ENCODE peak calls at places on chromosomes 7 and 10, in ten cellular contexts. W, X, P, O, Y, J, A, B, Q and N are unnamed samples.

GRCh38 chr10:7928511-7928910 is 110.2 kb downstream of the TAF3 start:
- DNase-seq in W (no peak), X (no peak), P (no peak), O (no peak), Y (no peak), J (no peak), A (no peak), B (no peak), Q (no peak), N (no peak)

GRCh38 chr7:92735707-92736106 is 100.7 kb downstream of the CDK6 start:
- DNase-seq in W (no peak), X (peak), P (no peak), O (peak), Y (no peak), J (no peak), A (no peak), B (no peak), Q (no peak), N (no peak)

GRCh38 chr10:7000063-7000462 is 410.8 kb downstream of the SFMBT2 start:
- DNase-seq in W (no peak), X (no peak), P (no peak), O (no peak), Y (no peak), J (no peak), A (peak), B (no peak), Q (no peak), N (no peak)

GRCh38 chr7:143325215-143325614 is 9.3 kb downstream of the CLCN1 start:
- DNase-seq in W (no peak), X (peak), P (no peak), O (no peak), Y (no peak), J (no peak), A (no peak), B (no peak), Q (no peak), N (no peak)

GRCh38 chr7:34361663-34362250 is 296.3 kb upstream of the NPSR1 start:
- DNase-seq in W (no peak), X (no peak), P (no peak), O (no peak), Y (no peak), J (no peak), A (no peak), B (no peak), Q (no peak), N (no peak)

GRCh38 chr10:86083206-86083605 is 283.4 kb downstream of the GRID1 start:
- DNase-seq in W (no peak), X (no peak), P (no peak), O (no peak), Y (no peak), J (no peak), A (no peak), B (no peak), Q (no peak), N (no peak)

GRCh38 chr7:63899691-63900393 is 98.8 kb upstream of the ZNF722 start:
- DNase-seq in W (no peak), X (no peak), P (no peak), O (no peak), Y (peak), J (peak), A (peak), B (peak), Q (peak), N (no peak)

GRCh38 chr7:25075459-25075858 is 49.6 kb downstream of the CYCS start:
- DNase-seq in W (no peak), X (no peak), P (no peak), O (no peak), Y (no peak), J (no peak), A (no peak), B (no peak), Q (no peak), N (no peak)

GRCh38 chr10:1615186-1615954 is 122.0 kb downstream of the ADARB2 start:
- DNase-seq in W (no peak), X (no peak), P (no peak), O (no peak), Y (no peak), J (no peak), A (no peak), B (no peak), Q (no peak), N (no peak)

GRCh38 chr10:73857446-73857845 is 16.9 kb downstream of the CAMK2G start:
- DNase-seq in W (no peak), X (no peak), P (no peak), O (no peak), Y (no peak), J (no peak), A (no peak), B (no peak), Q (no peak), N (no peak)

GRCh38 chr7:4797858-4798705 is 22.7 kb downstream of the AP5Z1 start:
- DNase-seq in W (peak), X (peak), P (peak), O (peak), Y (peak), J (peak), A (peak), B (peak), Q (peak), N (no peak)

GRCh38 chr10:125020871-125021270 is 78.9 kb downstream of the ZRANB1 start:
- DNase-seq in W (no peak), X (no peak), P (no peak), O (no peak), Y (no peak), J (no peak), A (no peak), B (no peak), Q (no peak), N (no peak)

GRCh38 chr7:6435486-6436384 is 12.0 kb downstream of the DAGLB start:
- DNase-seq in W (peak), X (peak), P (peak), O (peak), Y (peak), J (peak), A (peak), B (peak), Q (peak), N (peak)

GRCh38 chr10:58892039-58892665 is 284.3 kb upstream of the PHYHIPL start:
- DNase-seq in W (no peak), X (no peak), P (no peak), O (peak), Y (peak), J (no peak), A (no peak), B (no peak), Q (no peak), N (no peak)

GRCh38 chr10:90906596-90906995 is 14.3 kb downstream of the ANKRD1 start:
- DNase-seq in W (no peak), X (no peak), P (no peak), O (no peak), Y (no peak), J (no peak), A (no peak), B (no peak), Q (no peak), N (no peak)

GRCh38 chr10:14705548-14706234 is 69.0 kb downstream of the FAM107B start:
- DNase-seq in W (no peak), X (no peak), P (no peak), O (no peak), Y (no peak), J (peak), A (no peak), B (no peak), Q (no peak), N (no peak)

GRCh38 chr10:8183241-8183704 is 128.8 kb downstream of the GATA3 start:
- DNase-seq in W (no peak), X (no peak), P (no peak), O (peak), Y (no peak), J (peak), A (no peak), B (no peak), Q (no peak), N (no peak)

GRCh38 chr10:72691470-72692056 is 380 bp upstream of the MCU start:
- DNase-seq in W (no peak), X (peak), P (peak), O (no peak), Y (no peak), J (no peak), A (no peak), B (no peak), Q (no peak), N (no peak)

GRCh38 chr7:152909683-152910544 is 150.4 kb downstream of the ACTR3B start:
- DNase-seq in W (no peak), X (no peak), P (no peak), O (no peak), Y (no peak), J (no peak), A (no peak), B (no peak), Q (no peak), N (no peak)

GRCh38 chr7:27442446-27442845 is 199.8 kb downstream of the EVX1 start:
- DNase-seq in W (no peak), X (peak), P (no peak), O (peak), Y (no peak), J (no peak), A (no peak), B (no peak), Q (no peak), N (no peak)

GRCh38 chr10:83605783-83606182 is 533.5 kb upstream of the GHITM start:
- DNase-seq in W (no peak), X (no peak), P (no peak), O (no peak), Y (no peak), J (no peak), A (no peak), B (no peak), Q (no peak), N (no peak)

DNA sequence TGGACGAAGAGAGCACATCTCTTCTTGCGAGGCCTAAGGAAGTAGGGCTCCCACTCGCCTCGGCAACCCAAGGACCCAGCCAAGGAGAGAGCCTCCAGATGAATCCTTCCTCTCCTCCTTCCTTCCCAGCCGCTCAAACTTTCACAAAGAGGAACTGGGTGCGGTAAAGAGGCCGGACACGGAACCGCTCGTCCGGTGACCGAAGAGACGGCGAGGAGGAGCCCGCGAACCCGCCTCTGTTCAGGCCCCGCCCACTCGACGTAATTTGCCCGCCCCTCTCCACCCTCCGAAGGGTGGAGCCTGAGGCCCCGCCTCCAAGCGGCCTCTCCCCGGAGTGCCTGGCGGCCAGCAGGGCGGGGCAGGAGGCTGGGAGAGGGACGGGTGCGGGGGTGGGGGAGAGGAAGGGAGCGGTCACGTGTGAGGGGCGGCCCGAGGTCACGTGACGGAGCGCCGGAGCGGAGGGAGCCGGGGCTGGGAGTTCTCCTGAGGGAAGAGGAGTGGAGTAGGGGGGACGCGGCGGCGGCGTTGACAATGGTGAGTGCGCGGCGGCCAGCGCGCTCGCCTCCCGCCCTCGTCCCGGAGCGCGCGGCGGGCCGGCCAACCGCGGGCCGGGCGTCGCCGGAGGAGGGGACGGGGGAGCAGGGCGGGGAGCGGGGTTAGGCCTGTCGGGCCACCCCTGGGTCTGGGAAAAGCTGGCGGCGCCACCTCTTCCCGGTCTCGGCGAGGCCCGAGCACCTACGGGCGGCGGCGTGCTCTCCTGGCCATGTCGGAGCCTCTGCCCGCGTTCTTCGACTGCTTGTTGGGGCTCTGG is at the start of gene VPS26A:
- DNase-seq in W (peak), X (peak), P (peak), O (peak), Y (peak), J (peak), A (peak), B (peak), Q (peak), N (peak)
- TF ChIP-seq CTCF in W (peak), X (peak), P (no peak), O (no peak), Y (no peak), J (peak), A (peak), B (peak), Q (peak), N (peak)

GRCh38 chr10:22218448-22218847 is 633 bp upstream of the EBLN1 start:
- DNase-seq in W (no peak), X (no peak), P (peak), O (peak), Y (no peak), J (no peak), A (no peak), B (no peak), Q (no peak), N (no peak)
- TF ChIP-seq CTCF in W (no peak), X (no peak), P (peak), O (peak), Y (no peak), J (no peak), A (no peak), B (no peak), Q (peak), N (peak)

DNA sequence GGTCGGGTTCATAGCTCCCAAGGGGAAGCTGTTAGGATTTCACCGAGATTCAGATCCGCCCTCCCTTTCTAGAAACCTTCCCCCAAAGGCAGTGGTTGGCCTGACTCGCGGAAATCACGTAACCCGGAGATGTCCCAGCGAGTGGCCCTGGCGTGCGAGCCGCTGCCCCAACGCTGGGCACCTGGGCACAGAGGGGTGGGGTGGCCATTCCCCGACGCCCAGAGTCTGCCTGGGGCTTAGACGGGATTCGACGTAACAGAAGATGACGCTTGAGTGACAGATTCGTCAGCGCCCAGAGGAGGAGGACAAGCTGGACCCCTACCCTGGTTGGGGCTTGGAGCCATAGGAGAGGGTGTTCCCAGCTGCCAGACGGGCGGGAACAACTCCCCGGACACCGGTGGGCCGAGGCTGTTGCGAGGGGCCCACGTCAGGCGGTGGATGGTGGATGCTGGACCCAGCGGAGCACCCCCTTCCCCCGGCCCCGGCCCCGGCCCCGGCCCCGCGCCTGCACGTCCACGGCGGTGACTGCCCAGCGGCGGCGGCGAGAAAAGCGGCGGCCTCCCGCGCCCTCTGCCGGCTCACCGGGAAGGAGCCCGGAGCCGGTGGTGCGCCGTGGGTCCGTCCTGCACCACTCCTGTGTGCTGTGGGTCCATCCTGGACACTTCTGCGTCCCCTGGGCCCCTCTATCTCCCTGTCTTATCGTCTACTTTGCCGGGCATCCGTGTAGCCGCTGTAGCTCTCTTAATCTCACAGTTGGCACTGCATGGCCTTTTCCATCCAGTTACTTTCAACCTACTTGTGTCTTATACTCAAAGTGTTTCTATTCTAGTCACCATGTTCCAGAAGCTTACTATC is 35.4 kb upstream of the KNDC1 start:
- DNase-seq in W (peak), X (peak), P (peak), O (peak), Y (peak), J (no peak), A (peak), B (peak), Q (peak), N (no peak)
- TF ChIP-seq CTCF in W (no peak), X (peak), P (peak), O (peak), Y (no peak), J (peak), A (peak), B (peak), Q (peak), N (peak)

GRCh38 chr10:115975031-115975430 is 298.0 kb downstream of the GFRA1 start:
- DNase-seq in W (no peak), X (no peak), P (no peak), O (no peak), Y (no peak), J (no peak), A (peak), B (no peak), Q (no peak), N (no peak)

GRCh38 chr10:115979576-115979975 is 293.4 kb downstream of the GFRA1 start:
- DNase-seq in W (no peak), X (no peak), P (no peak), O (no peak), Y (no peak), J (no peak), A (no peak), B (no peak), Q (no peak), N (no peak)

GRCh38 chr10:115980470-115980869 is 292.5 kb downstream of the GFRA1 start:
- DNase-seq in W (no peak), X (no peak), P (no peak), O (no peak), Y (no peak), J (no peak), A (no peak), B (no peak), Q (no peak), N (no peak)

GRCh38 chr10:115975506-115975905 is 297.5 kb downstream of the GFRA1 start:
- DNase-seq in W (no peak), X (no peak), P (peak), O (no peak), Y (no peak), J (no peak), A (no peak), B (no peak), Q (no peak), N (no peak)

DNA sequence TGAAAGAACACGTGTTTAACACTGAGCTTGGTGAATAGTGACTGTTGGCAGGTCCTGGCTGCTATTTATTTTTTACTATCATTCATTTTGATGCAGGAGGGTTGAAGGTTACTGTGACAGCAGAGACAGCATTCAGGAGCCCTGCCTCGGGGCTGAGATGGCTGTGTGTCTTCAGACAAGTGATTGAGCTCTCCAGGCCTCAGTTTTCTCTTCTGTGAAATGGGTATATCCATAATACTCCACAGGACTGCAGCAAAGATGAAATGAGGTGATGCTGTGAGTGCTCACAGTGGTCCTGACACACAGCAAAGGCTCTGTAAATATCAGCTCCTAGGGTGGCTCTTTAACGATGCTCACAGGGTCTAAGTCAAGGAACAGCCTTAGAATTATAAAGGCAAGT is 295.2 kb downstream of the GFRA1 start:
- DNase-seq in W (no peak), X (no peak), P (no peak), O (no peak), Y (no peak), J (no peak), A (no peak), B (no peak), Q (no peak), N (no peak)
- TF ChIP-seq CTCF in W (no peak), X (no peak), P (no peak), O (no peak), Y (no peak), J (no peak), A (no peak), B (no peak), Q (no peak), N (no peak)